ENCODE peak calls at places on chromosomes 3 and 15, in four cellular contexts. W is HepG2, Y is K562, F is GM12878. J is an unnamed sample.

GRCh38 chr3:173630849-173631248 is 233.3 kb downstream of the NLGN1 start:
- DNase-seq in Y (no peak), F (no peak), W (no peak), J (no peak)

GRCh38 chr15:80093854-80094418 is 34.5 kb downstream of the ZFAND6 start:
- DNase-seq in W (no peak), F (no peak), Y (peak), J (peak)

GRCh38 chr3:155325263-155325835 is 31.9 kb upstream of the STRIT1 start:
- DNase-seq in W (peak), Y (no peak), F (no peak), J (no peak)

GRCh38 chr15:22795206-22796063 is 9.0 kb downstream of the NIPA1 start:
- DNase-seq in Y (no peak), F (no peak), W (no peak), J (no peak)

GRCh38 chr3:183764854-183765731 is 60.3 kb downstream of the MAP6D1 start:
- DNase-seq in F (no peak), W (no peak), Y (no peak), J (peak)

GRCh38 chr3:157279237-157279636 is 119.3 kb upstream of the CCNL1 start:
- DNase-seq in F (no peak), W (no peak), Y (peak), J (no peak)

GRCh38 chr3:15629860-15630597 is 28.5 kb downstream of the BTD start:
- DNase-seq in F (peak), W (peak), Y (peak), J (peak)

GRCh38 chr3:149605902-149606301 is 51.9 kb downstream of the WWTR1 start:
- DNase-seq in Y (no peak), F (no peak), W (no peak), J (no peak)

GRCh38 chr3:52070724-52071621 is 14.6 kb upstream of the DUSP7 start:
- DNase-seq in F (no peak), Y (no peak), W (no peak), J (peak)

GRCh38 chr3:137263982-137264777 is 306.4 kb downstream of the IL20RB start:
- DNase-seq in W (no peak), F (no peak), Y (no peak), J (peak)

GRCh38 chr3:168162172-168162571 is 66.4 kb upstream of the GOLIM4 start:
- DNase-seq in F (no peak), W (no peak), Y (no peak), J (no peak)

GRCh38 chr15:40088929-40089755 is 19.5 kb downstream of the BMF start:
- DNase-seq in Y (peak), W (no peak), F (no peak), J (no peak)

GRCh38 chr3:104018541-104018940 is 1348.2 kb upstream of the ALCAM start:
- DNase-seq in F (no peak), W (no peak), Y (no peak), J (no peak)

GRCh38 chr3:8579101-8579500 is 65.5 kb downstream of the SSUH2 start:
- DNase-seq in Y (no peak), W (no peak), F (peak), J (no peak)

GRCh38 chr15:31461911-31462480 is 135.4 kb downstream of the KLF13 start:
- DNase-seq in Y (no peak), W (no peak), F (no peak), J (no peak)

DNA sequence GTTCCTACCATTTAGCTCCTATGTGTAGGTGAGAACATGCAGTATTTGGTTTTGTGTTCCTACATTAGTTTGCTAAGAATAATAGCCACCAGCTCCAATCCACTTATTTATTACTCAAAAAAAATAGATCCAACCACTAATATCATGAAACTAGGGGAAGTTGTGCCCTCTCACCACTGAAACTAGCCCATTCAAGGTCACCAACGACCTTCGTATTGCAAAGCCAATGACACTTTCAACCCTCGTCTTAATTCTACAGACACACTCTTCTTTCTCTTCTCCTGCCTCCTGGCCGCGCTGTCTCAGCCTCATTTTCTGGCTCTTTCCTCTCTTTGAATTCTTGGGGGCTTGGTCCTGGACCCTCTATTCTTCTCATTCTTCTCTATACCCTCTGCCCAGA is 25.7 kb upstream of the LIMD1 start:
- DNase-seq in Y (no peak), W (no peak), F (no peak), J (no peak)
- TF ChIP-seq FOXM1 in Y (no peak), W (no peak), F (no peak), J (no peak)

GRCh38 chr3:67853520-67853919 is 199.1 kb upstream of the SUCLG2 start:
- DNase-seq in Y (no peak), W (no peak), F (no peak), J (no peak)

GRCh38 chr3:67848299-67848698 is 193.9 kb upstream of the SUCLG2 start:
- DNase-seq in Y (no peak), F (no peak), W (no peak), J (no peak)
- TF ChIP-seq USF2 in Y (no peak), F (no peak), W (no peak), J (no peak)

GRCh38 chr15:61827131-61827530 is 233.1 kb downstream of the VPS13C start:
- DNase-seq in Y (no peak), W (no peak), F (no peak), J (no peak)
- TF ChIP-seq FOXM1 in Y (no peak), W (no peak), F (no peak), J (no peak)

GRCh38 chr3:141457624-141458236 is 29.1 kb upstream of the RASA2 start:
- DNase-seq in W (peak), F (no peak), Y (no peak), J (no peak)
- TF ChIP-seq USF2 in W (no peak), F (no peak), Y (no peak), J (no peak)

GRCh38 chr15:50140097-50140496 is 21.1 kb upstream of the ATP8B4 start:
- DNase-seq in W (no peak), F (no peak), Y (no peak), J (no peak)

GRCh38 chr15:50135123-50135541 is 16.1 kb upstream of the ATP8B4 start:
- DNase-seq in F (no peak), Y (no peak), W (no peak), J (no peak)

GRCh38 chr15:50138391-50138790 is 19.4 kb upstream of the ATP8B4 start:
- DNase-seq in Y (no peak), F (no peak), W (no peak), J (no peak)

GRCh38 chr15:50137893-50138292 is 18.9 kb upstream of the ATP8B4 start:
- DNase-seq in W (no peak), Y (no peak), F (no peak), J (no peak)

GRCh38 chr15:50137330-50137761 is 18.3 kb upstream of the ATP8B4 start:
- DNase-seq in W (no peak), Y (peak), F (no peak), J (no peak)
- TF ChIP-seq FOXM1 in W (no peak), Y (no peak), F (no peak), J (no peak)

DNA sequence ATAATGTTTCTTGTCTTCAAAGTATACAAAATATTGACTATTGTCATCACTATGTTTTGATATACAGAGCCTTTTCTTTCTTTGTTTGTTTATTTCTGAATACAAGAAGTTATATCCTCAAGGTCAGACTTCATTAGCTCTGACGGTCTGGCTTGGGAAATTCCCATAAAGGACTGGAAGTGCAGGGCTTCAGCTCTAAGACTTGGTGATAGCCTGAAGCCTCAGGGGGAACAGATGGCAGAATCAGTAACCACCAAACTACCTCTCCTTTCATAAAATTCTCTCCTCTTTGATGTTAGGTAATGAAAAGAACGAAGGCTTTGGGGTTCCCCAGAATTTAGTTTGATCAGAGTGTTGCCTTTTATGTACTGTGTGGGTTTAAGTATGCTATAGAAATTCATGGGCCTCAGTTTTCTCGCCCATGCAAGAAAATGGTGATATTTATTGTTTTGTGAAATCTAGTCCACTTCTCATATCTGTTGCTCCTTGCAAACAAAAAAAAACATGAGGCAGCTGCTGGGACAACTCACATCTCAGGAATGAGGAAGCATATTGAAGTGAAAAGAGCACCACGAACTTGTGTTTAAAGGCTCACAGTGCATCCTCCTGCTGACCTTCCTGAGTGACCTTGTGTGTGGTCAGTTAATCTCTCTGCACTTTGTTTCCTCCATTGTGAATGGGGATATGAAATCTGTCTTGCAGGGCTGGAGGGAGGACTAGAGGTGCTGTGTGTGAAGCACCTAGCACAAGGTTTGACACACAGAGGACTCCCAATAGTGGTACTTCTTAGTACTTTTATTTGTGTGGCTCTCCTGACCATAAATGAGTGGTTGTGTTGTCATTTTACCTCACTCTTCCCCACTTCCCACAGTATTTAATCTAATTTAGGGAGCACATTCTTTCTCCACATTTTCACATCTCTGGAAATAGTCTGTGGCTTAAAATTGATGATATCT is 569.8 kb upstream of the IL12A start:
- DNase-seq in F (no peak), W (no peak), Y (no peak), J (no peak)
- TF ChIP-seq USF2 in F (no peak), W (no peak), Y (no peak), J (no peak)

GRCh38 chr15:83809345-83809744 is 155.4 kb downstream of the ADAMTSL3 start:
- DNase-seq in F (no peak), Y (no peak), W (no peak), J (no peak)
- TF ChIP-seq FOXM1 in F (no peak), Y (no peak), W (no peak), J (no peak)

DNA sequence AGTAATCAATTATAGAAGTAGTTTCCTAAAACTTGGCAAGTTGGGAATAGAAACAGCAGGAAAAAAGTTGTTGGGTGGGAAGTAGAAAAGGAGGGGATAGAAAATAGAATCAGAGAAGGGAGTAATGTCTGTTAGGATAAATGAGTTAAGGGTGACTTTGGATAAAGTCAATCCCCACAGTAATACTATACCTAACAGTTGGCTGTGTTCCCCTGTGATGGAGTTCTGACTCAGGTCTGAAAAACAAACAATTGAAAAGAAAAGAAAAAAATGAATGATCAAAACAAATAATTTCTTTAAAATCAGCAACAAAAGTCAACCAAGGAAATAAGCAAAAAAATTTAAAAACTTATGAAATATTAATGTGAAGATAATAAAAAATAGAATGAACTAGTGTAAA is 50.3 kb downstream of the EMC4 start:
- DNase-seq in W (no peak), F (no peak), Y (no peak), J (no peak)
- TF ChIP-seq USF2 in W (no peak), F (no peak), Y (no peak), J (no peak)

GRCh38 chr15:56613826-56614225 is 119.5 kb downstream of the ZNF280D start:
- DNase-seq in Y (no peak), W (no peak), F (no peak), J (no peak)
- TF ChIP-seq FOXM1 in Y (no peak), W (no peak), F (no peak), J (no peak)

J was measured in SK-N-SH.